ENCODE peak calls at places on chromosomes 2 and 18, in four cellular contexts. W is GM23338, O is fibroblast of lung, Y is cardiac muscle cell. C is an unnamed sample.

GRCh38 chr2:38475567-38475881 is 98.5 kb upstream of the ATL2 start:
- DNase-seq in W (no peak), O (no peak), Y (no peak), C (no peak)

GRCh38 chr2:43071629-43072550 is 154.5 kb downstream of the ZFP36L2 start:
- DNase-seq in W (no peak), O (peak), Y (no peak), C (no peak)

GRCh38 chr2:20103514-20103913 is 52.1 kb upstream of the LAPTM4A start:
- DNase-seq in W (peak), O (no peak), Y (peak), C (no peak)

GRCh38 chr2:61530365-61531148 is 7.6 kb downstream of the XPO1 start:
- DNase-seq in W (no peak), O (peak), Y (peak), C (no peak)

GRCh38 chr2:25481381-25482310 is 139.9 kb upstream of the DNMT3A start:
- DNase-seq in W (no peak), O (peak), Y (no peak), C (no peak)

GRCh38 chr2:60426341-60426740 is 127.1 kb downstream of the BCL11A start:
- DNase-seq in W (no peak), O (no peak), Y (no peak), C (no peak)

GRCh38 chr2:128323501-128323931 is 4.8 kb upstream of the HS6ST1 start:
- DNase-seq in W (no peak), O (no peak), Y (no peak), C (no peak)

GRCh38 chr2:33226546-33226945 is 249.9 kb upstream of the RASGRP3 start:
- DNase-seq in W (no peak), O (no peak), Y (no peak), C (no peak)

GRCh38 chr2:238738917-238739316 is 109.0 kb upstream of the TWIST2 start:
- DNase-seq in W (no peak), O (no peak), Y (no peak), C (no peak)

GRCh38 chr18:46321954-46322353 is 217.8 kb downstream of the HAUS1 start:
- DNase-seq in W (peak), O (no peak), Y (peak), C (no peak)

GRCh38 chr2:60995376-60995775 is 22.1 kb upstream of the PEX13 start:
- DNase-seq in W (no peak), O (no peak), Y (no peak), C (no peak)

GRCh38 chr18:10070581-10071000 is 156.8 kb downstream of the VAPA start:
- DNase-seq in W (no peak), O (peak), Y (no peak), C (no peak)

GRCh38 chr2:121283670-121284245 is 1.2 kb downstream of the TFCP2L1 start:
- DNase-seq in W (no peak), O (no peak), Y (no peak), C (no peak)

GRCh38 chr2:14358774-14359173 is 273.7 kb upstream of the LRATD1 start:
- DNase-seq in W (no peak), O (no peak), Y (no peak), C (no peak)

GRCh38 chr2:218257390-218257981 is 3.3 kb upstream of the GPBAR1 start:
- DNase-seq in W (peak), O (no peak), Y (no peak), C (no peak)

GRCh38 chr18:3029215-3029972 is 16.4 kb upstream of the LPIN2 start:
- DNase-seq in W (no peak), O (peak), Y (peak), C (no peak)

GRCh38 chr2:233247744-233248143 is 3.7 kb upstream of the ATG16L1 start:
- DNase-seq in W (no peak), O (no peak), Y (no peak), C (no peak)

GRCh38 chr2:43131051-43131889 is 95.1 kb downstream of the ZFP36L2 start:
- DNase-seq in W (peak), O (peak), Y (peak), C (peak)

GRCh38 chr2:100799701-100800100 is 20.2 kb upstream of the NPAS2 start:
- DNase-seq in W (no peak), O (no peak), Y (no peak), C (no peak)

GRCh38 chr18:68083131-68083530 is 566.6 kb upstream of the DSEL start:
- DNase-seq in W (no peak), O (peak), Y (no peak), C (no peak)

GRCh38 chr2:239136203-239136602 is 264.6 kb downstream of the HDAC4 start:
- DNase-seq in W (no peak), O (no peak), Y (no peak), C (no peak)

GRCh38 chr2:220764246-220764645 is 807.9 kb downstream of the EPHA4 start:
- DNase-seq in W (no peak), O (peak), Y (no peak), C (no peak)

GRCh38 chr2:185628985-185629384 is 109.6 kb upstream of the FSIP2 start:
- DNase-seq in W (peak), O (no peak), Y (no peak), C (no peak)

GRCh38 chr2:119699016-119699606 is 20.1 kb downstream of the TMEM177 start:
- DNase-seq in W (no peak), O (no peak), Y (no peak), C (no peak)

GRCh38 chr18:40016405-40016804 is 1938.6 kb upstream of the PIK3C3 start:
- DNase-seq in W (no peak), O (no peak), Y (no peak), C (no peak)

GRCh38 chr2:73896362-73897239 is 3.8 kb downstream of the ACTG2 start:
- DNase-seq in W (peak), O (peak), Y (no peak), C (no peak)

GRCh38 chr2:100526868-100527267 is 35.9 kb upstream of the PDCL3 start:
- DNase-seq in W (no peak), O (no peak), Y (no peak), C (no peak)

GRCh38 chr2:213238753-213239591 is 45.3 kb upstream of the SPAG16 start:
- DNase-seq in W (no peak), O (peak), Y (no peak), C (no peak)

GRCh38 chr2:6863792-6864191 is 1.9 kb downstream of the CMPK2 start:
- DNase-seq in W (no peak), O (no peak), Y (peak), C (no peak)

GRCh38 chr2:11998626-11999378 is 252.4 kb downstream of the LPIN1 start:
- DNase-seq in W (no peak), O (no peak), Y (no peak), C (no peak)

GRCh38 chr2:61437170-61437569 is 33.7 kb downstream of the USP34 start:
- DNase-seq in W (no peak), O (no peak), Y (no peak), C (no peak)

GRCh38 chr2:145186303-145186702 is 666.4 kb upstream of the ZEB2 start:
- DNase-seq in W (peak), O (no peak), Y (no peak), C (no peak)

GRCh38 chr2:199955007-199955338 is 318 bp downstream of the TYW5 start:
- DNase-seq in W (peak), O (no peak), Y (no peak), C (no peak)

GRCh38 chr2:61554604-61555003 is 16.4 kb upstream of the XPO1 start:
- DNase-seq in W (no peak), O (no peak), Y (no peak), C (no peak)

GRCh38 chr2:37855283-37856041 is 69.6 kb upstream of the RMDN2 start:
- DNase-seq in W (no peak), O (no peak), Y (no peak), C (no peak)

GRCh38 chr2:64987001-64987962 is 1.9 kb upstream of the SLC1A4 start:
- DNase-seq in W (no peak), O (peak), Y (no peak), C (no peak)

GRCh38 chr2:27086090-27086721 is 366 bp upstream of the KHK start:
- DNase-seq in W (peak), O (peak), Y (peak), C (peak)
- TF ChIP-seq CTCF in W (peak), O (peak), Y (peak), C (peak)

GRCh38 chr2:54524236-54524991 is 68.3 kb downstream of the SPTBN1 start:
- DNase-seq in W (peak), O (peak), Y (peak), C (no peak)

GRCh38 chr2:54523336-54523959 is 67.3 kb downstream of the SPTBN1 start:
- DNase-seq in W (no peak), O (peak), Y (no peak), C (no peak)

GRCh38 chr2:54526226-54526879 is 70.2 kb downstream of the SPTBN1 start:
- DNase-seq in W (no peak), O (no peak), Y (no peak), C (no peak)

GRCh38 chr2:54522624-54523281 is 66.6 kb downstream of the SPTBN1 start:
- DNase-seq in W (peak), O (peak), Y (peak), C (peak)

DNA sequence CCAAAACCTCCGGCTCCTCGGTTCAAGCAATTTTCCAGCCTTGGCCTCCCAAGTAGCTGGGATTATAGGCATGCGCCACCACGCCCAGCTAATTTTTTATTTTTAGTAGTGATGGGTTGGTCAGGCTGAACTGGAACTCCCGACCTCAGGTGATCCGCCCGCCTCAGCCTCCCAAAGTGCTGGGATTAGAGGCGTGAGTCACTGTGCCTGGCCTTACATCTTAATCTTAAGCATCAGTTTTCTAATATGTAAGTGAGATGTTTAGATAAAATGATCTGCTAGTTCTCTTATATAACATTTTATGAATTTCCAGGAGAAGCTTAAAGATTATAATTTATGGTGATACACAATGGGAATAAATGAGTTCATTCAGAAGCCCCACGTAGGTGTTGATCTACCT is 69.2 kb downstream of the SPTBN1 start:
- DNase-seq in W (no peak), O (no peak), Y (no peak), C (no peak)
- H3K27ac ChIP-seq in W (no peak), O (no peak), Y (no peak), C (no peak)

GRCh38 chr2:46988733-46989481 is 73.3 kb upstream of the MCFD2 start:
- DNase-seq in W (peak), O (no peak), Y (peak), C (peak)
- TF ChIP-seq CTCF in W (peak), O (no peak), Y (peak), C (no peak)

GRCh38 chr2:27866237-27866636 is 23.9 kb downstream of the RBKS start:
- DNase-seq in W (no peak), O (no peak), Y (no peak), C (no peak)

GRCh38 chr2:27860111-27860510 is 30.1 kb downstream of the RBKS start:
- DNase-seq in W (no peak), O (peak), Y (no peak), C (no peak)

GRCh38 chr2:27857417-27858172 is 32.6 kb downstream of the RBKS start:
- DNase-seq in W (no peak), O (no peak), Y (no peak), C (no peak)

GRCh38 chr2:27863146-27863545 is 27.0 kb downstream of the RBKS start:
- DNase-seq in W (no peak), O (no peak), Y (no peak), C (no peak)
- H3K27ac ChIP-seq in W (no peak), O (no peak), Y (no peak), C (no peak)

GRCh38 chr18:58507881-58508280 is 121.0 kb downstream of the ALPK2 start:
- DNase-seq in W (no peak), O (no peak), Y (no peak), C (no peak)
- TF ChIP-seq CTCF in W (no peak), O (no peak), Y (no peak), C (no peak)

GRCh38 chr2:207334631-207335371 is 169.1 kb upstream of the KLF7 start:
- DNase-seq in W (peak), O (peak), Y (peak), C (peak)
- H3K27ac ChIP-seq in W (peak), O (peak), Y (peak), C (peak)